ENCODE peak calls at places on chromosomes 6 and 20, in four cellular contexts. One of them, this sample, is unnamed.
A peak's percentile ranks its signal among the peaks of the same experiment; 100 is the strongest.

GRCh38 chr20:19376451-19376971 is 164.1 kb downstream of the SLC24A3 start:
- DNase-seq in upper lobe of right lung: no peak
- DNase-seq in spleen: no peak
- DNase-seq in right lobe of liver: no peak
- DNase-seq in this sample: no peak

GRCh38 chr6:13708679-13709261 is 2.9 kb downstream of the RANBP9 start:
- DNase-seq in upper lobe of right lung: no peak
- DNase-seq in spleen: no peak
- DNase-seq in right lobe of liver: no peak
- DNase-seq in this sample: no peak

GRCh38 chr6:55603987-55604386 is 25.0 kb upstream of the HMGCLL1 start:
- DNase-seq in upper lobe of right lung: no peak
- DNase-seq in spleen: no peak
- DNase-seq in right lobe of liver: no peak
- DNase-seq in this sample: no peak

GRCh38 chr6:169028343-169028742 is 225.3 kb downstream of the THBS2 start:
- DNase-seq in upper lobe of right lung: no peak
- DNase-seq in spleen: no peak
- DNase-seq in right lobe of liver: no peak
- DNase-seq in this sample: no peak

GRCh38 chr20:1294497-1294896 is 28.4 kb downstream of the SNPH start:
- DNase-seq in upper lobe of right lung: peak; percentile 57
- DNase-seq in spleen: no peak
- DNase-seq in right lobe of liver: no peak
- DNase-seq in this sample: no peak

GRCh38 chr6:36577298-36577697 is 16.9 kb upstream of the SRSF3 start:
- DNase-seq in upper lobe of right lung: no peak
- DNase-seq in spleen: no peak
- DNase-seq in right lobe of liver: no peak
- DNase-seq in this sample: no peak

GRCh38 chr6:46734867-46735719 is at the start of gene PLA2G7:
- DNase-seq in upper lobe of right lung: peak; percentile 71
- DNase-seq in spleen: peak; percentile 79
- DNase-seq in right lobe of liver: peak; percentile 65
- DNase-seq in this sample: no peak

GRCh38 chr20:51563597-51564332 is 21.2 kb upstream of the NFATC2 start:
- DNase-seq in upper lobe of right lung: no peak
- DNase-seq in spleen: no peak
- DNase-seq in right lobe of liver: no peak
- DNase-seq in this sample: peak; percentile 90

GRCh38 chr6:39111280-39111679 is 3.7 kb downstream of the SAYSD1 start:
- DNase-seq in upper lobe of right lung: no peak
- DNase-seq in spleen: no peak
- DNase-seq in right lobe of liver: no peak
- DNase-seq in this sample: no peak

GRCh38 chr6:135274561-135275293 is 93.6 kb downstream of the MYB start:
- DNase-seq in upper lobe of right lung: no peak
- DNase-seq in spleen: no peak
- DNase-seq in right lobe of liver: no peak
- DNase-seq in this sample: no peak

This sample was measured in right atrium auricular region.